ENCODE peak calls at places on chromosomes 7 and 10, in seven cellular contexts. B is brain microvascular endothelial cell, O is upper lobe of right lung, R is cardiac fibroblast, L is AG04450, A is OCI-LY7, Q is psoas muscle. J is an unnamed sample.

GRCh38 chr10:83943920-83944319 is 195.4 kb upstream of the GHITM start:
- DNase-seq in B (no peak), O (no peak), R (no peak), L (no peak), A (no peak), Q (no peak), J (no peak)

GRCh38 chr10:80436459-80437098 is 17.5 kb upstream of the TSPAN14 start:
- DNase-seq in B (no peak), O (no peak), R (no peak), L (no peak), A (no peak), Q (no peak), J (no peak)

GRCh38 chr10:16440396-16441105 is 3.7 kb downstream of the PTER start:
- DNase-seq in B (no peak), O (no peak), R (peak), L (no peak), A (no peak), Q (no peak), J (peak)

GRCh38 chr7:22625251-22625650 is 101.7 kb upstream of the IL6 start:
- DNase-seq in B (no peak), O (no peak), R (no peak), L (no peak), A (no peak), Q (no peak), J (no peak)

GRCh38 chr10:34114914-34115313 is 700.2 kb downstream of the PARD3 start:
- DNase-seq in B (no peak), O (no peak), R (no peak), L (no peak), A (no peak), Q (no peak), J (no peak)

GRCh38 chr10:60711496-60711895 is 66.8 kb upstream of the CDK1 start:
- DNase-seq in B (no peak), O (no peak), R (no peak), L (no peak), A (no peak), Q (no peak), J (no peak)

GRCh38 chr10:69382382-69383117 is 34.2 kb downstream of the TACR2 start:
- DNase-seq in B (peak), O (no peak), R (peak), L (peak), A (no peak), Q (no peak), J (no peak)

GRCh38 chr10:93742633-93743349 is 14.9 kb upstream of the LGI1 start:
- DNase-seq in B (no peak), O (no peak), R (no peak), L (no peak), A (peak), Q (no peak), J (no peak)

GRCh38 chr10:71780161-71780560 is 6.8 kb upstream of the VSIR start:
- DNase-seq in B (no peak), O (no peak), R (no peak), L (no peak), A (no peak), Q (no peak), J (no peak)

GRCh38 chr10:71782917-71783490 is 9.7 kb upstream of the VSIR start:
- DNase-seq in B (no peak), O (no peak), R (no peak), L (no peak), A (no peak), Q (no peak), J (no peak)

GRCh38 chr10:71782221-71782916 is 9.0 kb upstream of the VSIR start:
- DNase-seq in B (no peak), O (no peak), R (no peak), L (no peak), A (no peak), Q (no peak), J (no peak)

GRCh38 chr10:71779641-71780040 is 6.3 kb upstream of the VSIR start:
- DNase-seq in B (no peak), O (no peak), R (no peak), L (no peak), A (no peak), Q (no peak), J (no peak)

DNA sequence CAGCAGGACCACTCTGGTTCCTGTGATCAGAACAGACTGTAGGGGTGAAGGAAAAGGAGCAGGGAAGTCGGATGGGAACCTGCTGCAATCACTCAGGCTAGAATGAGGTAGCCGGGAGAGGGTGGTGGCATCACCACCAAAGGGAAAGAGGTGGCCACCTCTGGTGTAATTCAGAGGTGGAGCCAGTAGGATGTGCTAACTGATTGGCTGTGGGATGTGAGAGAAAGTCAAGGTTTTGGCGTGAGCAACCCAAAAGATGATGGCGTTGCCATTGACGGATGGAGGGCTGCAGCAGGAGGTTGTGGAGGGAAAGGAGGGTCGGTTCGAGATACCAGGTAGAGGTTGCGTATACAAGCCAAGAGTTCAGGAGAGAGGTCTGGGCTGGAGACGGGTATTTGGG is 7.4 kb upstream of the VSIR start:
- DNase-seq in B (no peak), O (no peak), R (no peak), L (no peak), A (peak), Q (no peak), J (no peak)
- TF ChIP-seq CTCF in B (no peak), O (no peak), R (no peak), L (no peak), A (peak), Q (no peak), J (no peak)

DNA sequence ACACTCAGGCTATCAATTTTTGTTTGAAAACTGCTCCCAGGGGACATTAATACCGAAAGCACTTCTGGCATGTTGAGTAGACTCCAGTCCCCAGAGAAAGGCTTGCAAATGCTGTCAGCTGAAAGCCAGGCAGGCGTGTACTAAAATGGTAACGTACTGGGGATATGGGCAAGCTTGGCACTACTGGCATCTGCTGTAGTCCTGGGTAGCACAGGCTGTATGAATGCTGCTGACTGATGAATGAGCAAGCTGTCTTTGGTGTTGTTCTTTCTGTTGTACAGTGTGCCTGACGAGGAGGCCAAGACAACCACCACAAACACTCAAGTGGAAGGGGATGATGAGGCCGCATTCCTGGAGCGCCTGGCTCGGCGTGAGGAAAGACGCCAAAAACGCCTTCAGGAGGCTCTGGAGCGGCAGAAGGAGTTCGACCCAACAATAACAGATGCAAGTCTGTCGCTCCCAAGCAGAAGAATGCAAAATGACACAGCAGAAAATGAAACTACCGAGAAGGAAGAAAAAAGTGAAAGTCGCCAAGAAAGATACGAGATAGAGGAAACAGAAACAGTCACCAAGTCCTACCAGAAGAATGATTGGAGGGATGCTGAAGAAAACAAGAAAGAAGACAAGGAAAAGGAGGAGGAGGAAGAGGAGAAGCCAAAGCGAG is 53.5 kb upstream of the AGBL3 start:
- DNase-seq in B (peak), O (no peak), R (peak), L (no peak), A (no peak), Q (no peak), J (no peak)
- H3K4me3 ChIP-seq in B (no peak), O (no peak), R (no peak), L (no peak), A (peak), Q (no peak), J (no peak)

DNA sequence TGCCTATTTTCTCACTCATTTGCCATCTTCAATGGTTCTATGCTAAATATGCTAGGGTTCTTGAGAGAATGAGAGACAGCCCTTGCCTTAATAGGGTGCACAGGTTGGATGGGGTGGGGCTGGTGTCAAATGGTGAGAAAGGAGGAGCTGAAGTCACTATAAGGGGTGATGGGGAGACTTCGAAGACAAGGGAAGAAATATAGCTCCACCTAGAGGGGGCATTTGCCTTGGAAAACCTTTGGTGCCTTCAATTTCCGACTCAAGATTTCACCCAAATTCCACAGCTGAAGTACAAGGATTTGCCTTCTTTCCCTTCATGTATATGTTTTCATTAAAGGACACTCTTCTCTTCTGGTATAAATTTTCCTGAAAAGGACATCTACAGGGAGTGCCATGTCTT is 5.6 kb downstream of the PTN start:
- DNase-seq in B (no peak), O (no peak), R (no peak), L (no peak), A (no peak), Q (no peak), J (no peak)
- TF ChIP-seq CTCF in B (peak), O (no peak), R (no peak), L (peak), A (peak), Q (no peak), J (no peak)

GRCh38 chr10:3190817-3191216 is 18.2 kb upstream of the PITRM1 start:
- DNase-seq in B (no peak), O (no peak), R (no peak), L (no peak), A (no peak), Q (no peak), J (no peak)

GRCh38 chr10:3193751-3194150 is 21.2 kb upstream of the PITRM1 start:
- DNase-seq in B (no peak), O (no peak), R (no peak), L (no peak), A (no peak), Q (no peak), J (no peak)

GRCh38 chr10:3195286-3195685 is 22.7 kb upstream of the PITRM1 start:
- DNase-seq in B (no peak), O (no peak), R (no peak), L (no peak), A (no peak), Q (no peak), J (no peak)

GRCh38 chr10:3194871-3195270 is 22.3 kb upstream of the PITRM1 start:
- DNase-seq in B (no peak), O (no peak), R (no peak), L (no peak), A (no peak), Q (no peak), J (no peak)

DNA sequence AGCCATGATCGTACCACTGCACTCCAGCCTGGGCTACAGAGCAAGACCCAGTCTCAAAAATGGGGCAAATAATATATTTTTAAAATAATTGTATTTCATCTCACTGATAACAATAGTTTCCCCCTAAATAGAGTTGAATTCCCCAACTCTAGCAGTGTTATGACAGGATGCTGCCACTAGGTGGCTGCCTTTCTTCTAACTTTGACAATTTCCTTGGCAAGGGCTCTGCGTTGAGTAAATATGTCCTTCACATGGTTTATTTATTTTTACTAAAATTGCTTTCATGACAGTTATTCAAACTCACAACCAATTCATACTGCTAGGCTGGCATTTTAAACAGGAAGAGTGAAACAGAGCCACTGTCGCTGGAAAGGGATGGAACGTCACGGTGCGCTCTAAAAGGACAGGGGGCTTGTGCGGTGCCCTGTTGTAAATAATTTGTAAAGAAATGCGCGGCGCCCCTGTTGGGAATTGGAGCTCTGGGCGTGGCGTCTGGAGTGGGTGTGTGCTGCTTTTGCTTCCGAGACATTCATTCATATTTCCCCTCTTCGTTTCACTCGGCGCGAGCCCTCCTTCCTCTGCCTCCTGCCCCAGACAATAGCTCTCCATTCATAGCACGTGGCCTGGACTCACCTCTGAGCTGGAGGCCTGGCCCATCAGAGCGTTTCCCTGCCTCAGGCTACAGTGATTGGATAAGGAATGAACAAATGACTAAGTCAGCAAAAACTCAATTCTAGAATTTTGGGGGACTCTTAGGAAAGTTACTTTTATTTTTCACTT is 20.5 kb upstream of the PITRM1 start:
- DNase-seq in B (peak), O (no peak), R (peak), L (peak), A (peak), Q (no peak), J (peak)
- H3K4me3 ChIP-seq in B (peak), O (peak), R (no peak), L (peak), A (no peak), Q (peak), J (no peak)

GRCh38 chr10:7687228-7687907 is 15.7 kb upstream of the ITIH2 start:
- DNase-seq in B (peak), O (peak), R (peak), L (peak), A (peak), Q (peak), J (peak)

GRCh38 chr10:7689591-7689990 is 13.5 kb upstream of the ITIH2 start:
- DNase-seq in B (no peak), O (no peak), R (no peak), L (no peak), A (no peak), Q (no peak), J (no peak)

GRCh38 chr10:7686351-7687171 is 16.6 kb upstream of the ITIH2 start:
- DNase-seq in B (no peak), O (no peak), R (no peak), L (no peak), A (no peak), Q (no peak), J (no peak)
- TF ChIP-seq CTCF in B (no peak), O (no peak), R (no peak), L (no peak), A (no peak), Q (no peak), J (no peak)

GRCh38 chr7:100567045-100567730 is 6.5 kb downstream of the SAP25 start:
- DNase-seq in B (no peak), O (peak), R (no peak), L (no peak), A (no peak), Q (no peak), J (no peak)

GRCh38 chr7:100570954-100571828 is 2.5 kb downstream of the SAP25 start:
- DNase-seq in B (no peak), O (peak), R (no peak), L (no peak), A (no peak), Q (peak), J (no peak)

GRCh38 chr7:100568176-100568935 is 5.3 kb downstream of the SAP25 start:
- DNase-seq in B (no peak), O (peak), R (no peak), L (no peak), A (no peak), Q (peak), J (no peak)

GRCh38 chr7:100567751-100568175 is 5.9 kb downstream of the SAP25 start:
- DNase-seq in B (no peak), O (peak), R (no peak), L (no peak), A (no peak), Q (no peak), J (no peak)

GRCh38 chr7:100568936-100569844 is 4.5 kb downstream of the SAP25 start:
- DNase-seq in B (no peak), O (peak), R (peak), L (no peak), A (peak), Q (peak), J (peak)
- H3K4me3 ChIP-seq in B (peak), O (peak), R (no peak), L (peak), A (no peak), Q (peak), J (peak)

J was measured in CD8-positive, alpha-beta T cell.